ENCODE peak calls at places on chromosomes 1 and 21, in ten cellular contexts. U, G, T, E, M, K, Q, X, A and V are unnamed samples.

GRCh38 chr1:243374412-243374811 is 118.6 kb downstream of the SDCCAG8 start:
- DNase-seq in U (no peak), G (no peak), T (no peak), E (no peak), M (no peak), K (no peak), Q (no peak), X (no peak), A (no peak), V (no peak)

GRCh38 chr21:29208666-29209059 is 78.2 kb downstream of the MAP3K7CL start:
- DNase-seq in U (no peak), G (no peak), T (no peak), E (no peak), M (no peak), K (no peak), Q (no peak), X (no peak), A (no peak), V (peak; percentile 72)

GRCh38 chr1:172277277-172277676 is 143.2 kb upstream of the C1orf105 start:
- DNase-seq in U (no peak), G (no peak), T (no peak), E (no peak), M (no peak), K (no peak), Q (no peak), X (no peak), A (no peak), V (no peak)

GRCh38 chr1:183871142-183871541 is 66.2 kb downstream of the RGL1 start:
- DNase-seq in U (peak; percentile 98), G (no peak), T (peak; percentile 12), E (no peak), M (no peak), K (no peak), Q (no peak), X (no peak), A (no peak), V (no peak)

GRCh38 chr1:192654607-192655389 is 18.9 kb downstream of the RGS13 start:
- DNase-seq in U (peak; percentile 20), G (no peak), T (no peak), E (no peak), M (no peak), K (no peak), Q (no peak), X (no peak), A (no peak), V (no peak)

GRCh38 chr1:111242805-111243523 is 15.5 kb downstream of the CHI3L2 start:
- DNase-seq in U (no peak), G (no peak), T (no peak), E (no peak), M (no peak), K (no peak), Q (no peak), X (no peak), A (no peak), V (no peak)

GRCh38 chr1:41072051-41072450 is 50.5 kb upstream of the SLFNL1 start:
- DNase-seq in U (no peak), G (no peak), T (no peak), E (no peak), M (no peak), K (no peak), Q (no peak), X (no peak), A (no peak), V (no peak)

GRCh38 chr1:73673980-73674379 is 524.0 kb downstream of the LRRIQ3 start:
- DNase-seq in U (no peak), G (no peak), T (no peak), E (no peak), M (no peak), K (no peak), Q (peak; percentile 58), X (no peak), A (no peak), V (peak; percentile 79)

GRCh38 chr1:26328597-26328996 is 10.8 kb downstream of the CD52 start:
- DNase-seq in U (no peak), G (no peak), T (no peak), E (no peak), M (no peak), K (no peak), Q (no peak), X (no peak), A (no peak), V (no peak)

GRCh38 chr21:45974073-45975016 is 7.2 kb upstream of the COL6A1 start:
- DNase-seq in U (no peak), G (peak; percentile 42), T (peak; percentile 36), E (peak; percentile 56), M (peak; percentile 89), K (peak; percentile 26), Q (no peak), X (peak; percentile 80), A (peak; percentile 83), V (no peak)

GRCh38 chr1:100624886-100625430 is 87.0 kb downstream of the GPR88 start:
- DNase-seq in U (no peak), G (no peak), T (no peak), E (no peak), M (no peak), K (no peak), Q (no peak), X (no peak), A (no peak), V (no peak)

GRCh38 chr1:7549693-7550161 is 221.4 kb upstream of the VAMP3 start:
- DNase-seq in U (no peak), G (no peak), T (no peak), E (no peak), M (no peak), K (no peak), Q (no peak), X (no peak), A (no peak), V (no peak)

GRCh38 chr21:32687946-32688345 is 39.9 kb downstream of the SYNJ1 start:
- DNase-seq in U (no peak), G (peak; percentile 13), T (no peak), E (no peak), M (no peak), K (no peak), Q (no peak), X (no peak), A (no peak), V (no peak)

GRCh38 chr1:202710070-202711025 is at the start of gene SYT2:
- DNase-seq in U (no peak), G (peak; percentile 32), T (no peak), E (no peak), M (peak; percentile 63), K (peak; percentile 35), Q (no peak), X (peak; percentile 75), A (peak; percentile 62), V (no peak)

GRCh38 chr1:181430015-181430657 is 53.2 kb upstream of the CACNA1E start:
- DNase-seq in U (no peak), G (no peak), T (no peak), E (no peak), M (no peak), K (no peak), Q (no peak), X (no peak), A (no peak), V (no peak)

GRCh38 chr1:225454067-225454618 is 26.3 kb upstream of the LBR start:
- DNase-seq in U (no peak), G (no peak), T (no peak), E (no peak), M (peak; percentile 65), K (peak; percentile 50), Q (no peak), X (no peak), A (peak; percentile 53), V (no peak)

GRCh38 chr1:213337025-213337678 is 286.1 kb downstream of the RPS6KC1 start:
- DNase-seq in U (no peak), G (no peak), T (no peak), E (no peak), M (no peak), K (no peak), Q (no peak), X (no peak), A (no peak), V (no peak)

GRCh38 chr1:241847796-241848668 is at the start of gene EXO1:
- DNase-seq in U (peak; percentile 79), G (peak; percentile 99), T (peak; percentile 82), E (peak; percentile 75), M (peak; percentile 92), K (peak; percentile 86), Q (peak; percentile 79), X (peak; percentile 97), A (peak; percentile 88), V (peak; percentile 56)
- TF ChIP-seq POLR2AphosphoS5 in U (peak; percentile 83), G (peak; percentile 94), T (peak; percentile 79), E (peak; percentile 70), M (no peak), K (peak; percentile 56), Q (peak; percentile 90), X (peak; percentile 86), A (no peak), V (peak; percentile 94)

DNA sequence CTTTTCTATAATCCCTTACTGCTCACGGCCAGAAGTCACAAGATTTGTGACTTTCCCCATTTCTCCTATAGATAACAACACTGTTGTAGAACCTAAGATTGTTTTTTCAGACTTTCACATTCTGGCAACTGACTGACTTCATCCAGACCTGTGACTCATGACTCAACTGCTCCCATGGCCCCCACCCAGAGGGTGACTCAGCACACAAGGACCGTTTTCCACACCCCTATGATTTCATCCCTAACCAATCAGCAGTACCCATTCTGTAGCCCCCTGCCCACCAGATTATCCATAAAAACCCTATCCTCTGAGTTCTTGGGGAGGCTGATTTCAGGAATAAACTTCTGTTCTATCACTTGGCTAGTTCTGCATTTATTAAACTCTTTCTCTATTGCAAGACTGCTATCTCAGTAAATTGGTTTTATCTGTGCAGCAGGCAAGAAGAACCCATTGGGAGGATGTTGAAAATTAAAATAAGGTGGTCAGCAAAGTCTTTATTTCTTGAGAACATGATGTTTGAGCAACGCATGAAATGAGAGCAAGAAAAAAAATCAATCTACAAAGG is 79.7 kb downstream of the NGF start:
- DNase-seq in U (no peak), G (peak; percentile 4), T (peak; percentile 2), E (no peak), M (no peak), K (no peak), Q (no peak), X (no peak), A (no peak), V (no peak)
- TF ChIP-seq POLR2AphosphoS5 in U (no peak), G (no peak), T (no peak), E (no peak), M (no peak), K (no peak), Q (no peak), X (no peak), A (no peak), V (no peak)

GRCh38 chr1:57447551-57447950 is 23.7 kb upstream of the DAB1 start:
- DNase-seq in U (no peak), G (no peak), T (no peak), E (no peak), M (no peak), K (no peak), Q (no peak), X (no peak), A (no peak), V (no peak)
- TF ChIP-seq POLR2AphosphoS5 in U (no peak), G (no peak), T (no peak), E (no peak), M (no peak), K (no peak), Q (no peak), X (no peak), A (no peak), V (no peak)

DNA sequence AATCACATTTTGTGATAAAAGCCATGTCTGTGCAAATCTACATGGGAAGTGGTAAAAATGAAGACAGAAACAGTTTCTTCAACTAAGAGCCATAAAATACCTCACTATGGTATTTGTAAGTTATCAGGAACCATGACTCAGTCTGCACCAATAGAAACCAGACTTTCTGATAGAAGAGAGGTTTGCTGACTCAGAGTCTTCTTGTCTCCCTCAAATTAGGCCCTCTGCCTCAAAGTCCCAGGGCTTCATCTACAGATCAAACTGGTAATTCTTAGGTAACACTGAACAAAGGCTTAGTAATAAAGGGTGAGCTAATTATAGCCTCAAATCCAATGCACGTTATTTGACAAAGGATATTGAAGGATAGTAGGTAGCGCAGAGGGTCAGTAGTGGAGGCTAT is 30.9 kb upstream of the SSX2IP start:
- DNase-seq in U (no peak), G (peak; percentile 70), T (no peak), E (no peak), M (no peak), K (no peak), Q (no peak), X (no peak), A (no peak), V (no peak)
- TF ChIP-seq POLR2AphosphoS5 in U (no peak), G (no peak), T (no peak), E (no peak), M (no peak), K (no peak), Q (no peak), X (no peak), A (no peak), V (no peak)